ENCODE peak calls at places on chromosomes 13 and 19, in nine cellular contexts. Y, P, G, W, Z, Q, A, N and M are unnamed samples.

GRCh38 chr19:5484398-5485285 is 29.4 kb downstream of the ZNRF4 start:
- DNase-seq in Z (no peak), Q (no peak), Y (no peak), P (no peak), G (no peak), W (no peak), A (no peak), N (no peak), M (no peak)

GRCh38 chr19:50838239-50838638 is 4.9 kb upstream of the KLK15 start:
- DNase-seq in P (no peak), Q (no peak), N (no peak), Y (peak), A (no peak), G (no peak), Z (no peak), W (no peak), M (no peak)

GRCh38 chr19:57241181-57241580 is 749 bp downstream of the ZNF805 start:
- DNase-seq in W (no peak), N (no peak), Y (peak), G (no peak), A (no peak), Q (no peak), P (no peak), Z (peak), M (no peak)

GRCh38 chr19:40592170-40592569 is 9.0 kb upstream of the LTBP4 start:
- DNase-seq in Y (peak), G (no peak), P (no peak), Z (no peak), Q (peak), N (peak), A (no peak), W (no peak), M (no peak)

GRCh38 chr13:39675904-39676303 is 20.4 kb downstream of the COG6 start:
- DNase-seq in N (no peak), Q (no peak), A (no peak), P (no peak), Z (no peak), Y (no peak), W (no peak), G (no peak), M (no peak)

GRCh38 chr13:25659091-25659502 is 287.3 kb downstream of the ATP8A2 start:
- DNase-seq in P (no peak), Z (no peak), W (no peak), A (no peak), Y (no peak), G (no peak), Q (no peak), N (no peak), M (no peak)

GRCh38 chr19:17001603-17002183 is 24.9 kb downstream of the CPAMD8 start:
- DNase-seq in A (no peak), Q (no peak), P (no peak), G (peak), Z (no peak), W (peak), N (no peak), Y (no peak), M (no peak)

GRCh38 chr19:44723952-44724319 is 24.6 kb upstream of the BCL3 start:
- DNase-seq in Q (peak), W (peak), G (peak), Z (peak), P (peak), Y (peak), A (peak), N (peak), M (peak)

GRCh38 chr19:40588926-40589569 is 12.1 kb upstream of the LTBP4 start:
- DNase-seq in A (no peak), Y (no peak), N (no peak), W (no peak), Q (peak), P (no peak), Z (no peak), G (no peak), M (no peak)